ENCODE peak calls at places on chromosomes 4 and X, in six cellular contexts. I is lower lobe of right lung, M is kidney glomerular epithelial cell, L is HuH-7, J is ELF-1, X is RCC 7860. Y is an unnamed sample.

GRCh38 chr4:2253160-2254084 is 8.5 kb downstream of the MXD4 start:
- DNase-seq in I (peak), M (no peak), L (no peak), J (no peak), X (no peak), Y (peak)

GRCh38 chr4:171717231-171717720 is 95.9 kb upstream of the GALNTL6 start:
- DNase-seq in I (no peak), M (no peak), L (no peak), J (no peak), X (no peak), Y (no peak)

GRCh38 chr4:92514632-92515031 is 210.9 kb downstream of the GRID2 start:
- DNase-seq in I (no peak), M (no peak), L (no peak), J (no peak), X (no peak), Y (no peak)

GRCh38 chr4:159549092-159549491 is 446.2 kb downstream of the RAPGEF2 start:
- DNase-seq in I (no peak), M (no peak), L (no peak), J (no peak), X (no peak), Y (no peak)

GRCh38 chrX:12162420-12162819 is 24.1 kb downstream of the FRMPD4 start:
- DNase-seq in I (no peak), M (no peak), L (no peak), J (no peak), X (no peak), Y (no peak)

GRCh38 chr4:40699648-40700047 is 50.1 kb upstream of the NSUN7 start:
- DNase-seq in I (no peak), M (no peak), L (no peak), J (no peak), X (peak), Y (no peak)

GRCh38 chrX:56728752-56729151 is 291 bp upstream of the NBDY start:
- DNase-seq in I (no peak), M (peak), L (no peak), J (no peak), X (no peak), Y (no peak)

GRCh38 chrX:106484233-106484632 is 127.5 kb upstream of the RADX start:
- DNase-seq in I (no peak), M (no peak), L (no peak), J (no peak), X (no peak), Y (no peak)

GRCh38 chr4:37763831-37764230 is 62.7 kb upstream of the PGM2 start:
- DNase-seq in I (no peak), M (no peak), L (no peak), J (no peak), X (no peak), Y (no peak)

GRCh38 chrX:40462797-40463196 is 118.0 kb upstream of the ATP6AP2 start:
- DNase-seq in I (no peak), M (no peak), L (no peak), J (no peak), X (no peak), Y (no peak)

GRCh38 chr4:137474711-137475301 is 57.5 kb downstream of the PCDH18 start:
- DNase-seq in I (no peak), M (no peak), L (no peak), J (peak), X (no peak), Y (no peak)

GRCh38 chr4:141576585-141577110 is 59.7 kb upstream of the IL15 start:
- DNase-seq in I (no peak), M (no peak), L (no peak), J (no peak), X (no peak), Y (no peak)

GRCh38 chr4:169132561-169133305 is 122.7 kb upstream of the CBR4 start:
- DNase-seq in I (no peak), M (no peak), L (no peak), J (no peak), X (no peak), Y (no peak)

GRCh38 chrX:133869270-133869669 is 116.1 kb downstream of the GPC3 start:
- DNase-seq in I (no peak), M (no peak), L (no peak), J (no peak), X (no peak), Y (no peak)

GRCh38 chr4:76251448-76252270 is at the start of gene FAM47E:
- DNase-seq in I (peak), M (peak), L (peak), J (peak), X (peak), Y (peak)